ENCODE peak calls at places on chromosomes 13 and 19, in six cellular contexts. B, A, Y, K, Q and X are unnamed samples.

GRCh38 chr13:60696602-60697001 is 299.6 kb downstream of the TDRD3 start:
- DNase-seq in K (no peak), Y (no peak), B (no peak), Q (no peak), A (peak), X (no peak)

GRCh38 chr19:40560092-40560507 is 16.6 kb upstream of the SHKBP1 start:
- DNase-seq in B (no peak), A (no peak), Q (no peak), K (no peak), Y (no peak), X (no peak)

GRCh38 chr13:67229438-67230242 is 496 bp downstream of the PCDH9 start:
- DNase-seq in Y (no peak), Q (peak), K (peak), B (no peak), A (no peak), X (no peak)

GRCh38 chr13:103615778-103616177 is 549.6 kb upstream of the SLC10A2 start:
- DNase-seq in Y (no peak), B (no peak), Q (no peak), A (no peak), K (no peak), X (no peak)

GRCh38 chr19:46271488-46272197 is 25.2 kb upstream of the HIF3A start:
- DNase-seq in A (peak), B (peak), K (peak), Q (no peak), Y (no peak), X (no peak)

GRCh38 chr19:58203814-58204475 is 21.1 kb downstream of the ZNF274 start:
- DNase-seq in K (no peak), A (no peak), Q (no peak), B (no peak), Y (no peak), X (no peak)

GRCh38 chr13:108919036-108919907 is 289.9 kb downstream of the MYO16 start:
- DNase-seq in A (peak), B (peak), Y (peak), K (peak), Q (no peak), X (no peak)

GRCh38 chr13:95113601-95114000 is 187.7 kb downstream of the ABCC4 start:
- DNase-seq in Y (no peak), B (no peak), A (no peak), K (no peak), Q (no peak), X (no peak)

GRCh38 chr13:23671367-23671766 is 101.2 kb downstream of the TNFRSF19 start:
- DNase-seq in B (peak), Y (no peak), K (no peak), A (no peak), Q (no peak), X (no peak)

GRCh38 chr19:10168386-10168948 is 26.3 kb downstream of the DNMT1 start:
- DNase-seq in Q (no peak), A (no peak), K (no peak), Y (no peak), B (no peak), X (no peak)

GRCh38 chr13:108961542-108962125 is 332.2 kb downstream of the MYO16 start:
- DNase-seq in Y (peak), K (peak), A (peak), B (peak), Q (no peak), X (peak)

GRCh38 chr13:88042489-88042888 is 371.3 kb downstream of the SLITRK5 start:
- DNase-seq in Y (no peak), Q (no peak), A (peak), B (no peak), K (peak), X (no peak)

GRCh38 chr19:4375620-4376228 is 24.6 kb downstream of the SH3GL1 start:
- DNase-seq in A (peak), K (peak), Y (peak), Q (no peak), B (peak), X (no peak)

GRCh38 chr13:106418556-106418955 is 116.9 kb downstream of the EFNB2 start:
- DNase-seq in A (no peak), K (peak), Y (no peak), B (peak), Q (no peak), X (no peak)

GRCh38 chr13:37136187-37136586 is 30.7 kb upstream of the CSNK1A1L start:
- DNase-seq in Q (no peak), A (no peak), Y (no peak), B (peak), K (peak), X (no peak)

GRCh38 chr13:26855071-26855470 is 94.5 kb upstream of the GPR12 start:
- DNase-seq in K (no peak), Q (peak), A (no peak), Y (no peak), B (no peak), X (peak)

GRCh38 chr13:19586904-19587634 is 25.7 kb upstream of the TPTE2 start:
- DNase-seq in B (peak), A (no peak), Q (no peak), Y (peak), K (peak), X (no peak)

GRCh38 chr13:50708461-50708860 is 135.0 kb downstream of the DLEU7 start:
- DNase-seq in K (no peak), B (no peak), Y (no peak), A (no peak), Q (no peak), X (no peak)

GRCh38 chr13:77728265-77728966 is 30.9 kb downstream of the SLAIN1 start:
- DNase-seq in A (no peak), Q (no peak), B (no peak), K (no peak), Y (no peak), X (no peak)

GRCh38 chr13:23510979-23511735 is 59.1 kb upstream of the TNFRSF19 start:
- DNase-seq in Y (peak), Q (no peak), A (peak), B (peak), K (peak), X (no peak)

GRCh38 chr19:41009700-41010235 is 18.7 kb downstream of the CYP2B6 start:
- DNase-seq in Q (no peak), A (no peak), K (no peak), B (no peak), Y (no peak), X (no peak)